ENCODE peak calls at places on chromosomes 11 and 22, in five cellular contexts. U is Peyer's patch; R is lower lobe of right lung; E is effector memory CD4-positive, alpha-beta T cell; Q is adipocyte. T is an unnamed sample. For H3K4me1, the result is how much of the 10 kb centered on the place peaks cover.

GRCh38 chr11:57798905-57799559 is 37.4 kb downstream of the CTNND1 start:
- DNase-seq in U (peak), R (peak), E (no peak), Q (peak), T (no peak)

GRCh38 chr22:24327827-24328226 is 57.2 kb downstream of the SPECC1L start:
- DNase-seq in U (no peak), R (no peak), E (no peak), Q (no peak), T (no peak)

GRCh38 chr22:39514373-39514973 is 5.9 kb upstream of the ATF4 start:
- DNase-seq in U (peak), R (peak), E (no peak), Q (peak), T (peak)

GRCh38 chr11:44199816-44200215 is 104.3 kb downstream of the EXT2 start:
- DNase-seq in U (no peak), R (no peak), E (no peak), Q (no peak), T (no peak)

GRCh38 chr11:125224391-125225015 is 60.0 kb downstream of the PKNOX2 start:
- DNase-seq in U (peak), R (no peak), E (no peak), Q (peak), T (no peak)

GRCh38 chr11:106137061-106137460 is 59.6 kb downstream of the AASDHPPT start:
- DNase-seq in U (no peak), R (no peak), E (no peak), Q (peak), T (no peak)

GRCh38 chr11:83611616-83612015 is 325.4 kb upstream of the CCDC90B start:
- DNase-seq in U (no peak), R (no peak), E (no peak), Q (no peak), T (no peak)

GRCh38 chr11:129115652-129116585 is 76.2 kb downstream of the ARHGAP32 start:
- DNase-seq in U (no peak), R (no peak), E (no peak), Q (peak), T (no peak)

GRCh38 chr11:132186193-132186592 is 815.8 kb downstream of the NTM start:
- DNase-seq in U (no peak), R (no peak), E (no peak), Q (no peak), T (no peak)

GRCh38 chr22:27597703-27598444 is 203.7 kb downstream of the MN1 start:
- DNase-seq in U (no peak), R (no peak), E (no peak), Q (no peak), T (no peak)

GRCh38 chr22:17920992-17921650 is 103.2 kb downstream of the MICAL3 start:
- DNase-seq in U (no peak), R (no peak), E (no peak), Q (no peak), T (no peak)

GRCh38 chr22:37273126-37273845 is 9.0 kb upstream of the CYTH4 start:
- DNase-seq in U (no peak), R (peak), E (no peak), Q (peak), T (no peak)

GRCh38 chr11:121929581-121929980 is 186.4 kb downstream of the BLID start:
- DNase-seq in U (no peak), R (no peak), E (no peak), Q (peak), T (no peak)

GRCh38 chr11:2929880-2930704 is 872 bp upstream of the PHLDA2 start:
- DNase-seq in U (peak), R (peak), E (no peak), Q (peak), T (no peak)

GRCh38 chr11:68142028-68142412 is 20.8 kb upstream of the CHKA start:
- DNase-seq in U (no peak), R (peak), E (no peak), Q (no peak), T (peak)

GRCh38 chr11:73321342-73322110 is 13.4 kb downstream of the ARHGEF17 start:
- DNase-seq in U (peak), R (peak), E (no peak), Q (peak), T (peak)

GRCh38 chr11:1879941-1880720 is 11.6 kb downstream of the PRR33 start:
- DNase-seq in U (peak), R (peak), E (no peak), Q (peak), T (no peak)

GRCh38 chr11:46404476-46405017 is 13.0 kb upstream of the CHRM4 start:
- DNase-seq in U (no peak), R (no peak), E (no peak), Q (peak), T (no peak)

GRCh38 chr11:10793470-10794255 is 15.1 kb downstream of the EIF4G2 start:
- DNase-seq in U (no peak), R (no peak), E (no peak), Q (no peak), T (no peak)

GRCh38 chr11:21133722-21134121 is 464.3 kb downstream of the NELL1 start:
- DNase-seq in U (no peak), R (no peak), E (no peak), Q (no peak), T (no peak)

GRCh38 chr11:63937713-63938480 is 905 bp upstream of the NAA40 start:
- DNase-seq in U (no peak), R (no peak), E (no peak), Q (no peak), T (no peak)

GRCh38 chr11:128061321-128061871 is 526.0 kb downstream of the ETS1 start:
- DNase-seq in U (no peak), R (no peak), E (no peak), Q (no peak), T (peak)

GRCh38 chr22:41907436-41908401 is 7.2 kb downstream of the SHISA8 start:
- DNase-seq in U (no peak), R (no peak), E (no peak), Q (no peak), T (no peak)

GRCh38 chr11:125348704-125349635 is 147.1 kb downstream of the FEZ1 start:
- DNase-seq in U (peak), R (peak), E (no peak), Q (peak), T (peak)

GRCh38 chr11:41461057-41461681 is 1.7 kb upstream of the LRRC4C start:
- DNase-seq in U (no peak), R (no peak), E (no peak), Q (peak), T (no peak)

GRCh38 chr11:69284081-69284511 is 9.9 kb upstream of the MYEOV start:
- DNase-seq in U (no peak), R (no peak), E (no peak), Q (no peak), T (no peak)

GRCh38 chr22:29480512-29481264 is 670 bp downstream of the NEFH start:
- DNase-seq in U (no peak), R (peak), E (peak), Q (no peak), T (no peak)

GRCh38 chr22:46292173-46292572 is 4.5 kb upstream of the GTSE1 start:
- DNase-seq in U (no peak), R (no peak), E (no peak), Q (no peak), T (no peak)
- H3K4me1 ChIP-seq in U (under half), R (under half), E (under half), Q (under half), T (under half)

DNA sequence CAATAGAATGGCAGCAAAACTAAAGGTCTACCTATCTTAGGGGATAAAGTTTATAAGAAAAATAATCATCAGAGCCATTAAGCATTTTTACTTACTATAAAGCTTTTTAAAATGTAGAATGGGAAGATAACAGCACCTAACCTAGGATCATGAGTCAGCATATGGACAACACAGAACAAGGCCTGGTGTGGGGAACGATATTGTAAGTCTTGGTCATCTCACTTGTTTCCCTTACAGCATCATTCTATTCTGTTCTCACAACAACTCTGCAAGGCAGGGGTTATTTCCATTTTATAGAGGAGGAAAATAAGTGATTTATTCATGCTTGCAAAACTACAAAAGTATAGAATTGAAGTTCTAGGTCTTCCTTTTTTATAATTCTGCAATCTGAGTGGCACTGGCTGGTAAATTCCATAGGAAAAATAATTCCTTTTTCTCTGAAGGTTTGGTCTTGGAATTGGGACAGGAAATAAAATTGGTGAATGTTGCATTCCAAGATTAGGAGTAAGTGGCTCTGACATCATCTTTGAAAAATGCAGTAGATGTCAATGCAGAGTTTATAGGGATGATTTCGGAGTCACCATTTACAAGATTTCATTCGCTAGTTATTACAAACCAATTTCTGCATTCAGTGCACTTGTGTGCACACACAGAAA is 423.0 kb downstream of the DYNC2H1 start:
- DNase-seq in U (no peak), R (no peak), E (no peak), Q (peak), T (no peak)
- H3K4me3 ChIP-seq in U (no peak), R (no peak), E (no peak), Q (no peak), T (no peak)

DNA sequence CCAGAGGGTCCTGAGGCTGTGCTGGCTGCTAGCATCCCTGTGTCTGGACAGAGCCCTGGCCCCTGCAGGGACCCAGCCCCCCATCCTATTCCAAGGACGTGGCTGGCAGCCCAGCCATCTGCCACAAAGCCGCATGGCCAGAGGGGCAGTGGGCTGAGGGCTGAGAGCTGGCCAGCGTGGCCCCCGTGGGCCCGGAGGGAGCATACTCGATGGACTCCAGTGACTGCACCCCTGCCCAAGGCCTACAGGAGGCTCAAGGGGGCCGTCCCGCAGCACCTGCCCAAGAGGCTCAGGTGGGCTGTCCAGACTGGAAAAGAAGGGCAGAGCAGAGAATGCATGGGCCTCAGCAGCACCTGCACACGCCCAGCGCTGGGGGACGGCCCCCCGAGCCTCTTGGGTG is 13.1 kb downstream of the TSPAN4 start:
- DNase-seq in U (no peak), R (no peak), E (no peak), Q (no peak), T (no peak)
- H3K4me1 ChIP-seq in U (under half), R (under half), E (under half), Q (under half), T (under half)

GRCh38 chr11:36412781-36413383 is 97.2 kb downstream of the TRAF6 start:
- DNase-seq in U (no peak), R (no peak), E (no peak), Q (peak), T (no peak)
- H3K4me3 ChIP-seq in U (no peak), R (no peak), E (no peak), Q (no peak), T (no peak)

GRCh38 chr11:76123243-76123642 is 83.1 kb downstream of the WNT11 start:
- DNase-seq in U (no peak), R (no peak), E (no peak), Q (peak), T (no peak)
- H3K4me1 ChIP-seq in U (under half), R (half or more), E (under half), Q (under half), T (under half)